ENCODE peak calls at places on chromosomes 12 and 14, in six cellular contexts. One of them, this sample, is unnamed.

GRCh38 chr14:33163109-33163508 is 224.4 kb downstream of the NPAS3 start:
- DNase-seq in HCT116: no peak
- DNase-seq in HepG2: no peak
- DNase-seq in H1: no peak
- DNase-seq in SK-N-SH: no peak
- DNase-seq in K562: no peak
- DNase-seq in this sample: no peak

GRCh38 chr12:124457287-124458219 is 109.9 kb downstream of the NCOR2 start:
- DNase-seq in HCT116: no peak
- DNase-seq in HepG2: no peak
- DNase-seq in H1: no peak
- DNase-seq in SK-N-SH: no peak
- DNase-seq in K562: no peak
- DNase-seq in this sample: no peak

GRCh38 chr14:22400590-22401259 is 188.3 kb downstream of the DAD1 start:
- DNase-seq in HCT116: no peak
- DNase-seq in HepG2: no peak
- DNase-seq in H1: no peak
- DNase-seq in SK-N-SH: no peak
- DNase-seq in K562: no peak
- DNase-seq in this sample: no peak

GRCh38 chr12:24945822-24946221 is 3.1 kb downstream of the BCAT1 start:
- DNase-seq in HCT116: no peak
- DNase-seq in HepG2: no peak
- DNase-seq in H1: no peak
- DNase-seq in SK-N-SH: no peak
- DNase-seq in K562: no peak
- DNase-seq in this sample: no peak

GRCh38 chr14:54682578-54682977 is 115.7 kb downstream of the SAMD4A start:
- DNase-seq in HCT116: no peak
- DNase-seq in HepG2: no peak
- DNase-seq in H1: no peak
- DNase-seq in SK-N-SH: no peak
- DNase-seq in K562: no peak
- DNase-seq in this sample: no peak

GRCh38 chr14:49687942-49688700 is at the start of gene POLE2:
- DNase-seq in HCT116: peak
- DNase-seq in HepG2: peak
- DNase-seq in H1: peak
- DNase-seq in SK-N-SH: peak
- DNase-seq in K562: peak
- DNase-seq in this sample: peak

GRCh38 chr12:79662046-79662811 is 28.5 kb downstream of the PAWR start:
- DNase-seq in HCT116: no peak
- DNase-seq in HepG2: peak
- DNase-seq in H1: no peak
- DNase-seq in SK-N-SH: no peak
- DNase-seq in K562: no peak
- DNase-seq in this sample: no peak

GRCh38 chr12:59808317-59808910 is 212.6 kb downstream of the SLC16A7 start:
- DNase-seq in HCT116: peak
- DNase-seq in HepG2: peak
- DNase-seq in H1: no peak
- DNase-seq in SK-N-SH: peak
- DNase-seq in K562: peak
- DNase-seq in this sample: peak

GRCh38 chr12:78880078-78880477 is 15.5 kb downstream of the SYT1 start:
- DNase-seq in HCT116: no peak
- DNase-seq in HepG2: no peak
- DNase-seq in H1: no peak
- DNase-seq in SK-N-SH: no peak
- DNase-seq in K562: no peak
- DNase-seq in this sample: no peak

GRCh38 chr14:88765130-88765529 is 27.6 kb downstream of the EML5 start:
- DNase-seq in HCT116: no peak
- DNase-seq in HepG2: no peak
- DNase-seq in H1: no peak
- DNase-seq in SK-N-SH: no peak
- DNase-seq in K562: no peak
- DNase-seq in this sample: no peak

GRCh38 chr14:23568600-23569310 is 1.2 kb upstream of the AP1G2 start:
- DNase-seq in HCT116: no peak
- DNase-seq in HepG2: peak
- DNase-seq in H1: no peak
- DNase-seq in SK-N-SH: peak
- DNase-seq in K562: no peak
- DNase-seq in this sample: no peak

GRCh38 chr12:58927112-58927511 is 6.8 kb upstream of the LRIG3 start:
- DNase-seq in HCT116: no peak
- DNase-seq in HepG2: no peak
- DNase-seq in H1: no peak
- DNase-seq in SK-N-SH: no peak
- DNase-seq in K562: no peak
- DNase-seq in this sample: no peak

GRCh38 chr12:122635471-122635870 is 67.7 kb downstream of the HCAR2 start:
- DNase-seq in HCT116: no peak
- DNase-seq in HepG2: no peak
- DNase-seq in H1: no peak
- DNase-seq in SK-N-SH: no peak
- DNase-seq in K562: no peak
- DNase-seq in this sample: no peak

GRCh38 chr14:98958048-98959031 is 313.7 kb downstream of the BCL11B start:
- DNase-seq in HCT116: no peak
- DNase-seq in HepG2: no peak
- DNase-seq in H1: peak
- DNase-seq in SK-N-SH: no peak
- DNase-seq in K562: no peak
- DNase-seq in this sample: no peak

GRCh38 chr14:69034612-69035262 is 55.6 kb upstream of the ACTN1 start:
- DNase-seq in HCT116: no peak
- DNase-seq in HepG2: no peak
- DNase-seq in H1: no peak
- DNase-seq in SK-N-SH: no peak
- DNase-seq in K562: no peak
- DNase-seq in this sample: no peak

GRCh38 chr14:37403656-37404055 is 191.4 kb downstream of the FOXA1 start:
- DNase-seq in HCT116: no peak
- DNase-seq in HepG2: no peak
- DNase-seq in H1: no peak
- DNase-seq in SK-N-SH: no peak
- DNase-seq in K562: no peak
- DNase-seq in this sample: no peak

GRCh38 chr12:57679697-57680096 is 14.2 kb upstream of the OS9 start:
- DNase-seq in HCT116: no peak
- DNase-seq in HepG2: no peak
- DNase-seq in H1: no peak
- DNase-seq in SK-N-SH: no peak
- DNase-seq in K562: no peak
- DNase-seq in this sample: no peak

GRCh38 chr12:718756-719138 is 33.6 kb upstream of the WNK1 start:
- DNase-seq in HCT116: no peak
- DNase-seq in HepG2: no peak
- DNase-seq in H1: no peak
- DNase-seq in SK-N-SH: no peak
- DNase-seq in K562: no peak
- DNase-seq in this sample: no peak

GRCh38 chr12:42696424-42697149 is 107.0 kb upstream of the PRICKLE1 start:
- DNase-seq in HCT116: no peak
- DNase-seq in HepG2: no peak
- DNase-seq in H1: no peak
- DNase-seq in SK-N-SH: no peak
- DNase-seq in K562: no peak
- DNase-seq in this sample: no peak

GRCh38 chr12:42790761-42791151 is 201.2 kb upstream of the PRICKLE1 start:
- DNase-seq in HCT116: peak
- DNase-seq in HepG2: no peak
- DNase-seq in H1: no peak
- DNase-seq in SK-N-SH: peak
- DNase-seq in K562: peak
- DNase-seq in this sample: no peak

GRCh38 chr14:100059433-100059781 is 5.8 kb upstream of the EVL start:
- DNase-seq in HCT116: no peak
- DNase-seq in HepG2: no peak
- DNase-seq in H1: no peak
- DNase-seq in SK-N-SH: no peak
- DNase-seq in K562: no peak
- DNase-seq in this sample: peak

GRCh38 chr14:24595046-24595808 is 14.3 kb downstream of the GZMH start:
- DNase-seq in HCT116: no peak
- DNase-seq in HepG2: no peak
- DNase-seq in H1: no peak
- DNase-seq in SK-N-SH: no peak
- DNase-seq in K562: no peak
- DNase-seq in this sample: no peak

DNA sequence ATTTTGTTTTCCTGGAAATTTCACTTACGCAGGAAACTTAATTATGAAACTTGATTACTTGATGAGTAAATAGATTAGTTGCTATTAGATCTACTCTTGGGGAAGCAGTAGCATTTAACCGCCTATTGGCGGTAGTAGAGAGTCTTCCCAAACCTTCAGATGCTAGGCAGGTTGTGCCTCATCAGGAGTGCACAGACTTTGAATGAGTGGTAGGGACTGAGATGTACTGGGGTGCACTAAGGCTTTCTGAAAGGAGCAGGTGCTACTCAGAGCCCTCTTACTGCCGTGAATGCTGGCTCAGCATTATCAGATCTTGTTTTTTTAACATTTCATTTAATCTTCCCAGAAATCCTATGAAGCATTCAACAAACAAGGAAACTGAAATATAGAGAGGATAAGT is 7.7 kb downstream of the GATC start:
- DNase-seq in HCT116: no peak
- DNase-seq in HepG2: peak
- DNase-seq in H1: no peak
- DNase-seq in SK-N-SH: peak
- DNase-seq in K562: peak
- DNase-seq in this sample: peak
- TF ChIP-seq JUND in HCT116: no peak
- TF ChIP-seq JUND in HepG2: no peak
- TF ChIP-seq JUND in H1: no peak
- TF ChIP-seq JUND in SK-N-SH: no peak
- TF ChIP-seq JUND in K562: no peak
- TF ChIP-seq JUND in this sample: no peak

GRCh38 chr12:39592295-39592694 is 27.3 kb downstream of the ABCD2 start:
- DNase-seq in HCT116: no peak
- DNase-seq in HepG2: peak
- DNase-seq in H1: no peak
- DNase-seq in SK-N-SH: no peak
- DNase-seq in K562: no peak
- DNase-seq in this sample: no peak
- TF ChIP-seq JUND in HCT116: no peak
- TF ChIP-seq JUND in HepG2: no peak
- TF ChIP-seq JUND in H1: no peak
- TF ChIP-seq JUND in SK-N-SH: no peak
- TF ChIP-seq JUND in K562: no peak
- TF ChIP-seq JUND in this sample: no peak

GRCh38 chr12:72075891-72076557 is 137.4 kb downstream of the TPH2 start:
- DNase-seq in HCT116: no peak
- DNase-seq in HepG2: no peak
- DNase-seq in H1: no peak
- DNase-seq in SK-N-SH: no peak
- DNase-seq in K562: no peak
- DNase-seq in this sample: no peak
- TF ChIP-seq JUND in HCT116: no peak
- TF ChIP-seq JUND in HepG2: no peak
- TF ChIP-seq JUND in H1: no peak
- TF ChIP-seq JUND in SK-N-SH: no peak
- TF ChIP-seq JUND in K562: no peak
- TF ChIP-seq JUND in this sample: no peak

GRCh38 chr14:65230287-65230728 is 128.0 kb upstream of the MAX start:
- DNase-seq in HCT116: no peak
- DNase-seq in HepG2: peak
- DNase-seq in H1: no peak
- DNase-seq in SK-N-SH: peak
- DNase-seq in K562: peak
- DNase-seq in this sample: no peak

GRCh38 chr14:65228436-65228835 is 126.1 kb upstream of the MAX start:
- DNase-seq in HCT116: no peak
- DNase-seq in HepG2: no peak
- DNase-seq in H1: no peak
- DNase-seq in SK-N-SH: no peak
- DNase-seq in K562: no peak
- DNase-seq in this sample: no peak

GRCh38 chr14:65228956-65229355 is 126.6 kb upstream of the MAX start:
- DNase-seq in HCT116: no peak
- DNase-seq in HepG2: no peak
- DNase-seq in H1: no peak
- DNase-seq in SK-N-SH: no peak
- DNase-seq in K562: no peak
- DNase-seq in this sample: no peak

GRCh38 chr14:65231286-65231980 is 129.1 kb upstream of the MAX start:
- DNase-seq in HCT116: no peak
- DNase-seq in HepG2: peak
- DNase-seq in H1: no peak
- DNase-seq in SK-N-SH: no peak
- DNase-seq in K562: no peak
- DNase-seq in this sample: peak

GRCh38 chr14:65229431-65230286 is 127.3 kb upstream of the MAX start:
- DNase-seq in HCT116: no peak
- DNase-seq in HepG2: peak
- DNase-seq in H1: peak
- DNase-seq in SK-N-SH: peak
- DNase-seq in K562: peak
- DNase-seq in this sample: no peak
- TF ChIP-seq JUND in HCT116: no peak
- TF ChIP-seq JUND in HepG2: no peak
- TF ChIP-seq JUND in H1: no peak
- TF ChIP-seq JUND in SK-N-SH: no peak
- TF ChIP-seq JUND in K562: no peak
- TF ChIP-seq JUND in this sample: no peak

DNA sequence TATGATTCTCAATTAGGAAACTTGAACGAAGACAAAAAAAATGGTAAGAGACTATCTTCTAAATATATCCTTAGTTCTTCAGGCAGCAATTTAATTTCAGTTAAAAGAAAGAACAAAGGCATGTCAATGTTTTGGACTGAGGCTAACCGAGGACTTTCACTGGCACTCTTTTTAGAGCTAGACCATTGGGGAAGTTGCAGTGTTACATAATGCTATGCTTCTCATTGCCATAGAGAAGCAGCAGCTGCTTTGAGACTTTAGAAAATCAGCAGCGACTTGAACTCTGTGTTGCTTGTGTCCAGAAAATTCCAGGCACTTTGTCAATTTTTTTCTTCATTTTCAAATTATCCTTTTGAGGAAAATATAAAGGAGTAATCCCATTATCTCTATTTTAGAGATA is 964.2 kb downstream of the NRXN3 start:
- DNase-seq in HCT116: no peak
- DNase-seq in HepG2: no peak
- DNase-seq in H1: no peak
- DNase-seq in SK-N-SH: no peak
- DNase-seq in K562: no peak
- DNase-seq in this sample: no peak
- TF ChIP-seq JUND in HCT116: no peak
- TF ChIP-seq JUND in HepG2: no peak
- TF ChIP-seq JUND in H1: no peak
- TF ChIP-seq JUND in SK-N-SH: no peak
- TF ChIP-seq JUND in K562: no peak
- TF ChIP-seq JUND in this sample: no peak